ENCODE peak calls at places on chromosome 16, in four cellular contexts. E is K562, U is GM12878, S is HepG2. H is an unnamed sample.

GRCh38 chr16:11986521-11987057 is 10.1 kb downstream of the SNX29 start:
- DNase-seq in E (no peak), U (no peak), S (no peak), H (no peak)

GRCh38 chr16:2894231-2894630 is 11.2 kb downstream of the FLYWCH2 start:
- DNase-seq in E (no peak), U (no peak), S (no peak), H (peak)

GRCh38 chr16:88331989-88332920 is 50.5 kb upstream of the ZNF469 start:
- DNase-seq in E (no peak), U (no peak), S (no peak), H (no peak)

GRCh38 chr16:67901734-67902133 is 8.7 kb downstream of the PSKH1 start:
- DNase-seq in E (no peak), U (no peak), S (peak), H (no peak)

GRCh38 chr16:88927661-88928060 is 49.3 kb downstream of the CBFA2T3 start:
- DNase-seq in E (no peak), U (no peak), S (no peak), H (no peak)

GRCh38 chr16:20898938-20899502 is 1.1 kb downstream of the DCUN1D3 start:
- DNase-seq in E (no peak), U (no peak), S (peak), H (no peak)

GRCh38 chr16:2152695-2153506 is 2.7 kb upstream of the TRAF7 start:
- DNase-seq in E (peak), U (no peak), S (peak), H (no peak)

GRCh38 chr16:50395763-50396710 is 27.2 kb upstream of the BRD7 start:
- DNase-seq in E (no peak), U (no peak), S (no peak), H (no peak)

GRCh38 chr16:85033153-85033552 is 5.6 kb downstream of the KIAA0513 start:
- DNase-seq in E (no peak), U (no peak), S (no peak), H (no peak)

GRCh38 chr16:6573577-6573976 is 759.1 kb upstream of the RBFOX1 start:
- DNase-seq in E (no peak), U (no peak), S (peak), H (no peak)

GRCh38 chr16:67858448-67858993 is 11.0 kb upstream of the CENPT start:
- DNase-seq in E (no peak), U (no peak), S (no peak), H (no peak)

GRCh38 chr16:3654249-3654991 is at the start of gene DNASE1:
- DNase-seq in E (peak), U (peak), S (peak), H (peak)

GRCh38 chr16:30526137-30526822 is at the start of gene ZNF768:
- DNase-seq in E (peak), U (no peak), S (peak), H (peak)

GRCh38 chr16:626787-627457 is 3.9 kb upstream of the WFIKKN1 start:
- DNase-seq in E (peak), U (no peak), S (no peak), H (no peak)

GRCh38 chr16:63617990-63618763 is 1503.7 kb downstream of the CDH11 start:
- DNase-seq in E (no peak), U (no peak), S (no peak), H (peak)

GRCh38 chr16:69133555-69133954 is 1.1 kb downstream of the UTP4 start:
- DNase-seq in E (no peak), U (no peak), S (no peak), H (no peak)

GRCh38 chr16:82067810-82068325 is 32.8 kb downstream of the HSD17B2 start:
- DNase-seq in E (no peak), U (no peak), S (no peak), H (no peak)

GRCh38 chr16:66731101-66731500 is 20.3 kb downstream of the DYNC1LI2 start:
- DNase-seq in E (no peak), U (no peak), S (no peak), H (no peak)

GRCh38 chr16:85261205-85261604 is 148.9 kb upstream of the CIBAR2 start:
- DNase-seq in E (no peak), U (no peak), S (no peak), H (no peak)

GRCh38 chr16:50386819-50387218 is 18.0 kb upstream of the BRD7 start:
- DNase-seq in E (no peak), U (no peak), S (no peak), H (no peak)

DNA sequence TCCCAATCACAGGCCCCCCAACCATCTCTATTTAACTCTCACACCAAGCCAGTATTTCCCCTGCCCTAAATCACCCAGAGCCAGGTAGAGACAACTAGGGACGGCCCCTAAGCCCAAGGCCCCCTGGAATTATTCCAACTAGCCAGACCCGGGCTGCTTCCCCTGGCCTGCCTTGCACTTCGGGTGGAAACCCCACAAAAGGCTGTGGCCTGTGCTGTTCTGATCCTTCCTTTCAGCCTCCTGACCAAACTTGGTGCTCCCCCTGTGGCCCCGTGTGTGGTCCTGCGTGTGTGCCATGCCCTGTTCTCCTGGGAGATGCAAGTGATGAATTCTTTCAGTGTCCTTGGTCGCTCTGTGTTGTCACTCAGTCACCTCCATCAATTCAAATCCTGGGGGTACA is 14.9 kb downstream of the CCL17 start:
- DNase-seq in E (no peak), U (no peak), S (no peak), H (no peak)
- TF ChIP-seq CTCF in E (no peak), U (peak), S (no peak), H (no peak)

DNA sequence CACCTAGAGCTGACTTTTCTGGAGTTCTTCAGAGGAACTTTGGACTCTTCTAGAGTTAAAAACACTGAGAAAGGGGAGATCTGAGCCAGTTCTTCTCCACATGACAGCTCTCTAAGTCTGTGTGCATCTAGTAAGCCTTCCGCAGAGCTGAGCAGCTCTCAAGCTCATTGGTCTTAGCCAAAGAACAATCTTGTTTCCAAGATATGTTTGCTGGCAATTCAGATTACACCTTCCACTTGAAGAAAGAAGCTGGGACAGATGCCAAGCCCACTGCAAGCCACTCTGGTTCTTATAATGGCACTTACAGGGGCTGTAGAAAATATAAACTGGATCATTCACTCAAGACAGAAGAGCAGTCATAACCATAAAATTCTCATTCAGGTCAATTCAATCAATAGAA is 134.1 kb upstream of the TOX3 start:
- DNase-seq in E (no peak), U (no peak), S (no peak), H (no peak)
- TF ChIP-seq CREM in E (no peak), U (no peak), S (no peak), H (no peak)

GRCh38 chr16:14491831-14492529 is 138.1 kb downstream of the PARN start:
- DNase-seq in E (no peak), U (no peak), S (no peak), H (no peak)

GRCh38 chr16:14490281-14490680 is 139.8 kb downstream of the PARN start:
- DNase-seq in E (no peak), U (no peak), S (no peak), H (no peak)

GRCh38 chr16:14487579-14487978 is 142.5 kb downstream of the PARN start:
- DNase-seq in E (no peak), U (no peak), S (no peak), H (no peak)

GRCh38 chr16:14486520-14487303 is 143.3 kb downstream of the PARN start:
- DNase-seq in E (peak), U (no peak), S (peak), H (no peak)

DNA sequence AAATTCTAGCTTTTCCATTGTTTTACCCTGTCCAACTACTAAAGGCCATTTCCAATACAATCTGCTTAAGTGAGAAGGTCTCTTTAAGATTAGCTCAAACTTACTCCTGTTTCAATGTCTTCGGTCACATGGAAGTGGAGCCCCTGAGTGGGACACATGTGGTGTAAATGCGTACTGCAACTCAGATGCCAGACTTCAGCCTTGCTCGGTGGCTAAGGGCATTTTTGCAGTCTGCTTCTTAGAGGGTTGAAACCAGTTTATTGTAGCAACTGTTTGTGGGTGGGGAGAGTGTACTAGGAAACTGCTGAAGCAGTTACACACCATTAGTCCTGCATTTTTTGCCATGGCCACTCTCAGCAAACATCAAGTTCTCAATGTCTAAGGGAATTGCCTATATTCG is 140.6 kb downstream of the PARN start:
- DNase-seq in E (peak), U (no peak), S (peak), H (peak)
- TF ChIP-seq CTCF in E (peak), U (no peak), S (peak), H (no peak)

GRCh38 chr16:73956592-73957495 is 339.8 kb upstream of the PSMD7 start:
- DNase-seq in E (peak), U (peak), S (peak), H (peak)
- TF ChIP-seq CREM in E (no peak), U (no peak), S (no peak), H (no peak)

DNA sequence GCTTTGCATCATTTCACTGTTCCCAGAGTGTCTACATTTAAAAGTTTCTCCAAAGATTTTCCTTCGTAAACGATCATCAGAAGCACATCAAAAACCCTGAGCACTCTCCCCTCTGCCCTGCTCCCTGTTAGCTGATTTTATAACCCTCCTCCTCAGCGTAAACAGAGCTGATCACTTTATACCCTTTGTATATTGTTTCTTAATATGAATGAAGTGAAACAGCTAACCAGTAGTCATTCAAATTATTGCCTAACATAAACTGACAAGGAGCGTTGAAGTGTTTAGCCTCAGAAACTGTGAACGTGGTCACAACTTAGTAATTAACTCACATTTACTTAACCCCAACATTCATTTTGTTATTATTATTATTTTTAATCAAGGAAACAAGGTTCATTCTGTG is 160.0 kb upstream of the FOXF1 start:
- DNase-seq in E (no peak), U (no peak), S (no peak), H (no peak)
- TF ChIP-seq CTCF in E (no peak), U (no peak), S (no peak), H (no peak)

GRCh38 chr16:65684230-65684629 is 562.4 kb upstream of the CDH11 start:
- DNase-seq in E (no peak), U (no peak), S (no peak), H (no peak)

GRCh38 chr16:65679785-65680184 is 557.9 kb upstream of the CDH11 start:
- DNase-seq in E (no peak), U (no peak), S (no peak), H (no peak)

GRCh38 chr16:65681406-65681805 is 559.5 kb upstream of the CDH11 start:
- DNase-seq in E (no peak), U (no peak), S (no peak), H (no peak)
- TF ChIP-seq CREM in E (no peak), U (no peak), S (no peak), H (no peak)

GRCh38 chr16:15041260-15042011 is 14.4 kb downstream of the NTAN1 start:
- DNase-seq in E (peak), U (no peak), S (no peak), H (peak)
- TF ChIP-seq CTCF in E (peak), U (no peak), S (peak), H (no peak)

DNA sequence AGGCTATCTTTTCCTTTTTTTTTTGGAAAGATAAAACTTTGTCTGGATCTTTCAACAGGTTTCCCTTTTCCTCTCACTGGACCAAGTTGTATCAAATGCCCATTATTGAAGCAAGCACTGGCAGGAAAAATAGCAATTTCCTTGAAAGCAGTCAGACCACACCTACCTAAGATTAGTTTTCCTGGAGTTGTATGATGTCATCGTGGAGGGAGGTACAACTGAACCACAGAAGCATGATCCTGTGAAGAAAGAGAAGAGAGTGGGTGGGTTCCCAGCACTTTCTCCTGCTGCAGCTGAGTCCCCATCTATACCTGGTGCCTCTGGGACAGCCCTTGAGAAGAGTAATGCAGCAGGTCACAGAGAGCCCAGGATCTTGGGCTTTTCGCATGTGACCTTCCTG is 63.6 kb upstream of the ERCC4 start:
- DNase-seq in E (no peak), U (no peak), S (no peak), H (no peak)
- TF ChIP-seq CREM in E (no peak), U (no peak), S (no peak), H (no peak)

H was measured in WTC11.